ENCODE peak calls at places on chromosome 17, in nine cellular contexts. One of them, this sample, is unnamed.

GRCh38 chr17:59167571-59168001 is 12.0 kb downstream of the PRR11 start:
- DNase-seq in neuronal stem cell: no peak
- DNase-seq in CD4-positive, alpha-beta T cell: no peak
- DNase-seq in left lung: no peak
- DNase-seq in A673: no peak
- DNase-seq in OCI-LY7: no peak
- DNase-seq in brain microvascular endothelial cell: peak
- DNase-seq in AG04450: no peak
- DNase-seq in neural progenitor cell: no peak
- DNase-seq in this sample: no peak

GRCh38 chr17:82049521-82049971 is 2.1 kb downstream of the RFNG start:
- DNase-seq in CD4-positive, alpha-beta T cell: no peak
- DNase-seq in neural progenitor cell: no peak
- DNase-seq in AG04450: no peak
- DNase-seq in left lung: peak
- DNase-seq in neuronal stem cell: no peak
- DNase-seq in OCI-LY7: no peak
- DNase-seq in brain microvascular endothelial cell: no peak
- DNase-seq in A673: no peak
- DNase-seq in this sample: no peak

GRCh38 chr17:44382917-44383316 is 6.5 kb downstream of the ITGA2B start:
- DNase-seq in A673: no peak
- DNase-seq in neural progenitor cell: no peak
- DNase-seq in OCI-LY7: no peak
- DNase-seq in AG04450: no peak
- DNase-seq in left lung: no peak
- DNase-seq in brain microvascular endothelial cell: no peak
- DNase-seq in CD4-positive, alpha-beta T cell: no peak
- DNase-seq in neuronal stem cell: no peak
- DNase-seq in this sample: no peak

GRCh38 chr17:1091190-1091534 is 88.6 kb downstream of the ABR start:
- DNase-seq in CD4-positive, alpha-beta T cell: no peak
- DNase-seq in brain microvascular endothelial cell: no peak
- DNase-seq in neuronal stem cell: no peak
- DNase-seq in A673: no peak
- DNase-seq in AG04450: no peak
- DNase-seq in left lung: no peak
- DNase-seq in neural progenitor cell: no peak
- DNase-seq in OCI-LY7: no peak
- DNase-seq in this sample: no peak

GRCh38 chr17:60165976-60166375 is 16.2 kb downstream of the CA4 start:
- DNase-seq in A673: no peak
- DNase-seq in AG04450: no peak
- DNase-seq in brain microvascular endothelial cell: no peak
- DNase-seq in neuronal stem cell: no peak
- DNase-seq in OCI-LY7: no peak
- DNase-seq in neural progenitor cell: no peak
- DNase-seq in left lung: no peak
- DNase-seq in CD4-positive, alpha-beta T cell: no peak
- DNase-seq in this sample: no peak

GRCh38 chr17:68613739-68614298 is 12.7 kb upstream of the FAM20A start:
- DNase-seq in OCI-LY7: peak
- DNase-seq in neuronal stem cell: peak
- DNase-seq in CD4-positive, alpha-beta T cell: no peak
- DNase-seq in AG04450: no peak
- DNase-seq in neural progenitor cell: peak
- DNase-seq in A673: peak
- DNase-seq in brain microvascular endothelial cell: peak
- DNase-seq in left lung: no peak
- DNase-seq in this sample: no peak

GRCh38 chr17:60248618-60249516 is 99.1 kb downstream of the CA4 start:
- DNase-seq in neural progenitor cell: no peak
- DNase-seq in neuronal stem cell: no peak
- DNase-seq in OCI-LY7: no peak
- DNase-seq in brain microvascular endothelial cell: no peak
- DNase-seq in AG04450: no peak
- DNase-seq in CD4-positive, alpha-beta T cell: no peak
- DNase-seq in A673: peak
- DNase-seq in left lung: no peak
- DNase-seq in this sample: no peak

GRCh38 chr17:9150407-9151090 is 129.2 kb downstream of the NTN1 start:
- DNase-seq in A673: no peak
- DNase-seq in OCI-LY7: no peak
- DNase-seq in brain microvascular endothelial cell: peak
- DNase-seq in CD4-positive, alpha-beta T cell: no peak
- DNase-seq in neuronal stem cell: peak
- DNase-seq in neural progenitor cell: peak
- DNase-seq in AG04450: no peak
- DNase-seq in left lung: no peak
- DNase-seq in this sample: no peak

GRCh38 chr17:75849304-75849695 is 5.1 kb upstream of the UNC13D start:
- DNase-seq in brain microvascular endothelial cell: no peak
- DNase-seq in neuronal stem cell: no peak
- DNase-seq in CD4-positive, alpha-beta T cell: no peak
- DNase-seq in left lung: peak
- DNase-seq in OCI-LY7: no peak
- DNase-seq in neural progenitor cell: no peak
- DNase-seq in AG04450: no peak
- DNase-seq in A673: no peak
- DNase-seq in this sample: no peak

GRCh38 chr17:75847595-75848522 is 3.7 kb upstream of the UNC13D start:
- DNase-seq in neural progenitor cell: no peak
- DNase-seq in neuronal stem cell: no peak
- DNase-seq in OCI-LY7: no peak
- DNase-seq in AG04450: no peak
- DNase-seq in brain microvascular endothelial cell: no peak
- DNase-seq in A673: no peak
- DNase-seq in CD4-positive, alpha-beta T cell: no peak
- DNase-seq in left lung: peak
- DNase-seq in this sample: no peak

GRCh38 chr17:75846701-75847594 is 2.7 kb upstream of the UNC13D start:
- DNase-seq in AG04450: no peak
- DNase-seq in A673: no peak
- DNase-seq in neural progenitor cell: no peak
- DNase-seq in left lung: peak
- DNase-seq in OCI-LY7: no peak
- DNase-seq in CD4-positive, alpha-beta T cell: no peak
- DNase-seq in brain microvascular endothelial cell: no peak
- DNase-seq in neuronal stem cell: no peak
- DNase-seq in this sample: no peak

GRCh38 chr17:75849724-75850123 is 5.4 kb downstream of the WBP2 start:
- DNase-seq in CD4-positive, alpha-beta T cell: no peak
- DNase-seq in neural progenitor cell: no peak
- DNase-seq in neuronal stem cell: no peak
- DNase-seq in brain microvascular endothelial cell: no peak
- DNase-seq in OCI-LY7: no peak
- DNase-seq in A673: no peak
- DNase-seq in left lung: peak
- DNase-seq in AG04450: no peak
- DNase-seq in this sample: no peak

DNA sequence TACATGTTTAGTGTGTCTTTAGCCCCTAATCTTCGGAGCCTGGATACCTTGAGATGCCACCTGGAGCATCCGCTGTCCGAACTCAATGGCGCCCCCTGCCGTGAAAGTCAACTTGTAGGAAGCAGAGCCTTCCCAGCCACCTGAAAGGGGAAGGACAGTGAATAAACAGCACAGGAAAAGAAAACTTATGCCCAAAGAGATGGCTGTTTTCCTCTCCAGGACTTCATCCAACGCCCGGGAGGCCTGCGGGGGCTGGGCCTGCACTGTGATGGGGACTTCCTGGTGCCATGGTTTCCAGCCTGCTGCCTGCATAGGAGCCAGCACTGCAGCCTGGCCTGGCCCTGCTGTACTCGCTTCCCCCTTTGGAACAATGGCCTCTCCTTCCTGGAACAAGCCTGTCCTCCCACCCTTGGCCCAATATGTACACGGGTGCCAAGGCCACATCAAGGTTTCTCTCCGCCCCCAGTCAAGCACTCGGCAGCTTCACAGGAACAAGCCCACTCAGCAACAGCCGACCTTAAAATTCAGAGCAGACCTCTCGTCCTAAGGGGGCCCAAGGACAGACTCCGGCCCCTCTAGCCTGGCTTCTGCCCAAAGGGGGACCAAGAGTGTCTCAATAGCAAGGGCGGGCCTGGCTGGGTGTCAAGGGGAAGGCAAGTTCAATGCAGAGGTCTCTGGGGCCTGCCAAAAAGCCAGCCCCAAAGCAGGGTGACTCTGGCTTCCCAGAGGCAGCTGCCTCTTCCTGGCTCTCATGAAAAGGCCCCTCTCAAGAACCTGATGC is 4.5 kb upstream of the UNC13D start:
- DNase-seq in OCI-LY7: peak
- DNase-seq in AG04450: no peak
- DNase-seq in left lung: peak
- DNase-seq in neural progenitor cell: peak
- DNase-seq in A673: peak
- DNase-seq in neuronal stem cell: peak
- DNase-seq in CD4-positive, alpha-beta T cell: peak
- DNase-seq in brain microvascular endothelial cell: no peak
- DNase-seq in this sample: no peak
- H3K27ac ChIP-seq in OCI-LY7: no peak
- H3K27ac ChIP-seq in AG04450: no peak
- H3K27ac ChIP-seq in left lung: peak
- H3K27ac ChIP-seq in neural progenitor cell: no peak
- H3K27ac ChIP-seq in A673: no peak
- H3K27ac ChIP-seq in neuronal stem cell: no peak
- H3K27ac ChIP-seq in CD4-positive, alpha-beta T cell: no peak
- H3K27ac ChIP-seq in brain microvascular endothelial cell: no peak
- H3K27ac ChIP-seq in this sample: no peak

GRCh38 chr17:38893113-38893512 is 23.3 kb downstream of the LASP1 start:
- DNase-seq in CD4-positive, alpha-beta T cell: no peak
- DNase-seq in AG04450: no peak
- DNase-seq in brain microvascular endothelial cell: no peak
- DNase-seq in A673: no peak
- DNase-seq in left lung: no peak
- DNase-seq in neural progenitor cell: no peak
- DNase-seq in neuronal stem cell: no peak
- DNase-seq in OCI-LY7: no peak
- DNase-seq in this sample: no peak

GRCh38 chr17:38892083-38892482 is 22.2 kb downstream of the LASP1 start:
- DNase-seq in OCI-LY7: no peak
- DNase-seq in neuronal stem cell: no peak
- DNase-seq in CD4-positive, alpha-beta T cell: no peak
- DNase-seq in brain microvascular endothelial cell: no peak
- DNase-seq in AG04450: no peak
- DNase-seq in A673: no peak
- DNase-seq in neural progenitor cell: no peak
- DNase-seq in left lung: no peak
- DNase-seq in this sample: no peak

GRCh38 chr17:38892620-38893019 is 22.8 kb downstream of the LASP1 start:
- DNase-seq in left lung: no peak
- DNase-seq in A673: no peak
- DNase-seq in neuronal stem cell: no peak
- DNase-seq in CD4-positive, alpha-beta T cell: no peak
- DNase-seq in OCI-LY7: no peak
- DNase-seq in AG04450: no peak
- DNase-seq in brain microvascular endothelial cell: no peak
- DNase-seq in neural progenitor cell: no peak
- DNase-seq in this sample: no peak

GRCh38 chr17:38894276-38894675 is 24.4 kb downstream of the LASP1 start:
- DNase-seq in CD4-positive, alpha-beta T cell: no peak
- DNase-seq in neural progenitor cell: no peak
- DNase-seq in brain microvascular endothelial cell: no peak
- DNase-seq in AG04450: no peak
- DNase-seq in A673: no peak
- DNase-seq in OCI-LY7: no peak
- DNase-seq in neuronal stem cell: no peak
- DNase-seq in left lung: no peak
- DNase-seq in this sample: no peak

DNA sequence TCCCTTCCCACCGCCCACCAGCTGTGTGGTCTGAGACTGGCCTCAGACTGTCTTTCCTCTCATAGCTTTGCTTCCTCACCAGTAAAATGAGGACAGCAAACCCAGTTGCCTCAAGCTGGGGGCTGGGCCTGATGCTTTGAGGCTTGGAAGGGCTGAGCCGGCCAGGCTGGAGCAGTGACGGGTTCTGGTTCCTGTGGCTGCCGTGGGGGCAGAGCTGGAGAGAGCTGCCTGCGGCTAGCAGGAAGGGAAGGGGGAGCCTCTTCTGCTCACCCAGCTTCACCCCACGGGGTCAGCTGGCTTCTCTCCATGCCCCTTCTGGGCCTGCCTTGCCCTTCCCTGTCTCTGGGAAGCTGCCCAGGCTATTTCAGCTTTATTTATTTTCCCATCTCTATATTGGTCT is 23.8 kb downstream of the LASP1 start:
- DNase-seq in brain microvascular endothelial cell: peak
- DNase-seq in neural progenitor cell: peak
- DNase-seq in A673: no peak
- DNase-seq in left lung: peak
- DNase-seq in CD4-positive, alpha-beta T cell: no peak
- DNase-seq in neuronal stem cell: no peak
- DNase-seq in OCI-LY7: no peak
- DNase-seq in AG04450: no peak
- DNase-seq in this sample: no peak
- H3K27ac ChIP-seq in brain microvascular endothelial cell: no peak
- H3K27ac ChIP-seq in neural progenitor cell: no peak
- H3K27ac ChIP-seq in A673: no peak
- H3K27ac ChIP-seq in left lung: peak
- H3K27ac ChIP-seq in CD4-positive, alpha-beta T cell: peak
- H3K27ac ChIP-seq in neuronal stem cell: peak
- H3K27ac ChIP-seq in OCI-LY7: peak
- H3K27ac ChIP-seq in AG04450: no peak
- H3K27ac ChIP-seq in this sample: no peak

GRCh38 chr17:20009052-20009301 is 182 bp upstream of the SPECC1 start:
- DNase-seq in brain microvascular endothelial cell: no peak
- DNase-seq in neuronal stem cell: no peak
- DNase-seq in OCI-LY7: no peak
- DNase-seq in left lung: no peak
- DNase-seq in AG04450: no peak
- DNase-seq in CD4-positive, alpha-beta T cell: no peak
- DNase-seq in neural progenitor cell: no peak
- DNase-seq in A673: no peak
- DNase-seq in this sample: no peak

GRCh38 chr17:20010099-20010863 is 1.1 kb downstream of the SPECC1 start:
- DNase-seq in left lung: no peak
- DNase-seq in brain microvascular endothelial cell: peak
- DNase-seq in A673: peak
- DNase-seq in neural progenitor cell: peak
- DNase-seq in CD4-positive, alpha-beta T cell: no peak
- DNase-seq in OCI-LY7: no peak
- DNase-seq in AG04450: peak
- DNase-seq in neuronal stem cell: peak
- DNase-seq in this sample: peak

GRCh38 chr17:20009302-20010098 is at the start of gene SPECC1:
- DNase-seq in neuronal stem cell: peak
- DNase-seq in AG04450: no peak
- DNase-seq in A673: peak
- DNase-seq in CD4-positive, alpha-beta T cell: peak
- DNase-seq in neural progenitor cell: peak
- DNase-seq in brain microvascular endothelial cell: peak
- DNase-seq in left lung: peak
- DNase-seq in OCI-LY7: peak
- DNase-seq in this sample: no peak

GRCh38 chr17:20010886-20011402 is 1.8 kb downstream of the SPECC1 start:
- DNase-seq in A673: no peak
- DNase-seq in AG04450: no peak
- DNase-seq in neuronal stem cell: no peak
- DNase-seq in OCI-LY7: no peak
- DNase-seq in left lung: no peak
- DNase-seq in brain microvascular endothelial cell: no peak
- DNase-seq in neural progenitor cell: no peak
- DNase-seq in CD4-positive, alpha-beta T cell: no peak
- DNase-seq in this sample: no peak

GRCh38 chr17:20008242-20009051 is 712 bp upstream of the SPECC1 start:
- DNase-seq in OCI-LY7: no peak
- DNase-seq in brain microvascular endothelial cell: no peak
- DNase-seq in AG04450: no peak
- DNase-seq in neural progenitor cell: peak
- DNase-seq in neuronal stem cell: no peak
- DNase-seq in CD4-positive, alpha-beta T cell: peak
- DNase-seq in left lung: peak
- DNase-seq in A673: no peak
- DNase-seq in this sample: no peak
- H3K27ac ChIP-seq in OCI-LY7: no peak
- H3K27ac ChIP-seq in brain microvascular endothelial cell: no peak
- H3K27ac ChIP-seq in AG04450: no peak
- H3K27ac ChIP-seq in neural progenitor cell: no peak
- H3K27ac ChIP-seq in neuronal stem cell: no peak
- H3K27ac ChIP-seq in CD4-positive, alpha-beta T cell: no peak
- H3K27ac ChIP-seq in left lung: no peak
- H3K27ac ChIP-seq in A673: no peak
- H3K27ac ChIP-seq in this sample: no peak

DNA sequence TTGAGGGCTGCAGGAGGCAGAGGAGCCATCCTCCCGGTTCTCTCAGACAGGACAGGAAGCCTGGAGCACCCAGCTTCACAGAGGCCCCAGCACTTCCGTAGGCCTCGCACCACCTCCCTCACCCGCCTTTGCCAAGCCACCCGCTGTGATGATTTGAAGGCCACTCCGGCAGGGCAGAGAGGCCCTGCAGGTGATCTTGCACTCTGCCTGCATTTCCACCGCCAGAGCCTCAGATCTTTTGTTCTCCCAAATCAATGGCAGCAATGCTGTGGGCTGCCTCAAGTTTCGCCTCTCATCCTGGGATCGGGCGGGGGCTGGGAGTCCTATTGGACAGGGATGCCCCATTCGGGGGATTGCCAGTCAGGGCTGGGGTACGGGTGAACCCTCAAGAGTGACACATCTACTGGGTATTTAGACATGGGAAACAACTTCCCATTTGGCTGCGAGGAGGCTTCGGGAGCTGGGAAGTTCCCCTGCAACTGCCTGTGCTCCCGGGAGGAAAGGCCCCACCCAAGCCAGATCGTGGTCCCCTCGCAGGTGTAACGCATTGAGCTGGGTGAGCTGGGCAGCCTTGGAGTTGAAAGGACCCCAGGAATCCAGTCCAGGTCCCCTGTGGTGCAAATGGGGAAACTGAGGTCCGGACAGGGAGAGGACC is 34.8 kb upstream of the PEMT start:
- DNase-seq in CD4-positive, alpha-beta T cell: no peak
- DNase-seq in OCI-LY7: no peak
- DNase-seq in brain microvascular endothelial cell: no peak
- DNase-seq in AG04450: no peak
- DNase-seq in left lung: no peak
- DNase-seq in A673: no peak
- DNase-seq in neural progenitor cell: peak
- DNase-seq in neuronal stem cell: peak
- DNase-seq in this sample: no peak
- H3K27ac ChIP-seq in CD4-positive, alpha-beta T cell: no peak
- H3K27ac ChIP-seq in OCI-LY7: no peak
- H3K27ac ChIP-seq in brain microvascular endothelial cell: no peak
- H3K27ac ChIP-seq in AG04450: no peak
- H3K27ac ChIP-seq in left lung: no peak
- H3K27ac ChIP-seq in A673: no peak
- H3K27ac ChIP-seq in neural progenitor cell: no peak
- H3K27ac ChIP-seq in neuronal stem cell: no peak
- H3K27ac ChIP-seq in this sample: no peak